ENCODE peak calls at places on chromosomes 4 and X, in eight cellular contexts. One of them, this sample, is unnamed.

GRCh38 chr4:25676221-25676620 is 20.6 kb downstream of the SLC34A2 start:
- DNase-seq in fibroblast of mammary gland: no peak
- DNase-seq in left ventricle myocardium inferior: no peak
- DNase-seq in thyroid gland: no peak
- DNase-seq in mucosa of descending colon: no peak
- DNase-seq in pancreas: no peak
- DNase-seq in AG10803: no peak
- DNase-seq in HCT116: no peak
- DNase-seq in this sample: no peak

GRCh38 chr4:168496834-168497233 is at the start of gene PALLD:
- DNase-seq in AG10803: peak
- DNase-seq in mucosa of descending colon: no peak
- DNase-seq in pancreas: no peak
- DNase-seq in thyroid gland: no peak
- DNase-seq in left ventricle myocardium inferior: peak
- DNase-seq in fibroblast of mammary gland: peak
- DNase-seq in HCT116: no peak
- DNase-seq in this sample: no peak

GRCh38 chrX:10015711-10016515 is 48.8 kb downstream of the CLDN34 start:
- DNase-seq in fibroblast of mammary gland: no peak
- DNase-seq in left ventricle myocardium inferior: peak
- DNase-seq in thyroid gland: peak
- DNase-seq in HCT116: no peak
- DNase-seq in mucosa of descending colon: peak
- DNase-seq in AG10803: peak
- DNase-seq in pancreas: peak
- DNase-seq in this sample: peak

GRCh38 chrX:49249616-49250015 is 14.3 kb downstream of the CCDC22 start:
- DNase-seq in thyroid gland: no peak
- DNase-seq in fibroblast of mammary gland: no peak
- DNase-seq in AG10803: no peak
- DNase-seq in left ventricle myocardium inferior: no peak
- DNase-seq in pancreas: no peak
- DNase-seq in mucosa of descending colon: no peak
- DNase-seq in HCT116: no peak
- DNase-seq in this sample: no peak

GRCh38 chr4:6031831-6032230 is 13.6 kb upstream of the C4orf50 start:
- DNase-seq in thyroid gland: peak
- DNase-seq in AG10803: no peak
- DNase-seq in mucosa of descending colon: no peak
- DNase-seq in pancreas: no peak
- DNase-seq in HCT116: no peak
- DNase-seq in left ventricle myocardium inferior: no peak
- DNase-seq in fibroblast of mammary gland: no peak
- DNase-seq in this sample: no peak

GRCh38 chr4:79576480-79576803 is 168.4 kb upstream of the GK2 start:
- DNase-seq in pancreas: no peak
- DNase-seq in AG10803: peak
- DNase-seq in HCT116: no peak
- DNase-seq in left ventricle myocardium inferior: no peak
- DNase-seq in thyroid gland: no peak
- DNase-seq in mucosa of descending colon: no peak
- DNase-seq in fibroblast of mammary gland: peak
- DNase-seq in this sample: peak

GRCh38 chr4:82823062-82823461 is 24.5 kb upstream of the SCD5 start:
- DNase-seq in AG10803: peak
- DNase-seq in pancreas: no peak
- DNase-seq in mucosa of descending colon: no peak
- DNase-seq in HCT116: no peak
- DNase-seq in fibroblast of mammary gland: peak
- DNase-seq in thyroid gland: no peak
- DNase-seq in left ventricle myocardium inferior: no peak
- DNase-seq in this sample: no peak

GRCh38 chrX:71210829-71211228 is 12.2 kb upstream of the GJB1 start:
- DNase-seq in pancreas: no peak
- DNase-seq in left ventricle myocardium inferior: no peak
- DNase-seq in mucosa of descending colon: no peak
- DNase-seq in HCT116: no peak
- DNase-seq in thyroid gland: no peak
- DNase-seq in AG10803: peak
- DNase-seq in fibroblast of mammary gland: peak
- DNase-seq in this sample: no peak

GRCh38 chr4:55733874-55734437 is 85.6 kb upstream of the EXOC1L start:
- DNase-seq in AG10803: peak
- DNase-seq in thyroid gland: peak
- DNase-seq in left ventricle myocardium inferior: peak
- DNase-seq in mucosa of descending colon: peak
- DNase-seq in fibroblast of mammary gland: peak
- DNase-seq in pancreas: peak
- DNase-seq in HCT116: peak
- DNase-seq in this sample: no peak

GRCh38 chr4:151321586-151321985 is 3.8 kb downstream of the SH3D19 start:
- DNase-seq in AG10803: no peak
- DNase-seq in fibroblast of mammary gland: no peak
- DNase-seq in thyroid gland: no peak
- DNase-seq in mucosa of descending colon: no peak
- DNase-seq in HCT116: no peak
- DNase-seq in left ventricle myocardium inferior: no peak
- DNase-seq in pancreas: no peak
- DNase-seq in this sample: no peak

GRCh38 chrX:149043401-149043800 is 461.7 kb downstream of the IDS start:
- DNase-seq in AG10803: no peak
- DNase-seq in left ventricle myocardium inferior: no peak
- DNase-seq in mucosa of descending colon: no peak
- DNase-seq in thyroid gland: no peak
- DNase-seq in fibroblast of mammary gland: no peak
- DNase-seq in HCT116: no peak
- DNase-seq in pancreas: no peak
- DNase-seq in this sample: no peak

GRCh38 chrX:97616883-97617510 is 733.3 kb downstream of the RPA4 start:
- DNase-seq in pancreas: no peak
- DNase-seq in fibroblast of mammary gland: peak
- DNase-seq in thyroid gland: no peak
- DNase-seq in AG10803: peak
- DNase-seq in left ventricle myocardium inferior: no peak
- DNase-seq in mucosa of descending colon: no peak
- DNase-seq in HCT116: peak
- DNase-seq in this sample: peak

GRCh38 chr4:176841730-176842129 is 49.0 kb upstream of the VEGFC start:
- DNase-seq in thyroid gland: no peak
- DNase-seq in mucosa of descending colon: no peak
- DNase-seq in left ventricle myocardium inferior: no peak
- DNase-seq in pancreas: no peak
- DNase-seq in fibroblast of mammary gland: peak
- DNase-seq in HCT116: no peak
- DNase-seq in AG10803: peak
- DNase-seq in this sample: no peak

GRCh38 chrX:67648361-67648760 is 104.5 kb downstream of the AR start:
- DNase-seq in pancreas: no peak
- DNase-seq in left ventricle myocardium inferior: no peak
- DNase-seq in mucosa of descending colon: no peak
- DNase-seq in thyroid gland: no peak
- DNase-seq in HCT116: no peak
- DNase-seq in fibroblast of mammary gland: no peak
- DNase-seq in AG10803: no peak
- DNase-seq in this sample: no peak

GRCh38 chr4:7183780-7184460 is 8.4 kb upstream of the SORCS2 start:
- DNase-seq in thyroid gland: no peak
- DNase-seq in pancreas: no peak
- DNase-seq in mucosa of descending colon: no peak
- DNase-seq in AG10803: no peak
- DNase-seq in HCT116: no peak
- DNase-seq in left ventricle myocardium inferior: no peak
- DNase-seq in fibroblast of mammary gland: no peak
- DNase-seq in this sample: no peak

GRCh38 chr4:17934286-17934685 is 87.3 kb downstream of the LCORL start:
- DNase-seq in HCT116: no peak
- DNase-seq in pancreas: no peak
- DNase-seq in AG10803: no peak
- DNase-seq in mucosa of descending colon: no peak
- DNase-seq in fibroblast of mammary gland: peak
- DNase-seq in thyroid gland: no peak
- DNase-seq in left ventricle myocardium inferior: no peak
- DNase-seq in this sample: no peak
- TF ChIP-seq CTCF in HCT116: no peak
- TF ChIP-seq CTCF in pancreas: no peak
- TF ChIP-seq CTCF in AG10803: peak
- TF ChIP-seq CTCF in mucosa of descending colon: no peak
- TF ChIP-seq CTCF in fibroblast of mammary gland: peak
- TF ChIP-seq CTCF in thyroid gland: no peak
- TF ChIP-seq CTCF in left ventricle myocardium inferior: no peak
- TF ChIP-seq CTCF in this sample: no peak

GRCh38 chr4:76984127-76984526 is 34.6 kb downstream of the SEPTIN11 start:
- DNase-seq in fibroblast of mammary gland: peak
- DNase-seq in left ventricle myocardium inferior: no peak
- DNase-seq in HCT116: no peak
- DNase-seq in mucosa of descending colon: no peak
- DNase-seq in thyroid gland: no peak
- DNase-seq in pancreas: no peak
- DNase-seq in AG10803: peak
- DNase-seq in this sample: peak
- H3K4me3 ChIP-seq in fibroblast of mammary gland: no peak
- H3K4me3 ChIP-seq in left ventricle myocardium inferior: no peak
- H3K4me3 ChIP-seq in HCT116: no peak
- H3K4me3 ChIP-seq in mucosa of descending colon: no peak
- H3K4me3 ChIP-seq in thyroid gland: no peak
- H3K4me3 ChIP-seq in pancreas: no peak
- H3K4me3 ChIP-seq in AG10803: peak
- H3K4me3 ChIP-seq in this sample: no peak

GRCh38 chr4:155944516-155944915 is 9.2 kb downstream of the CTSO start:
- DNase-seq in pancreas: no peak
- DNase-seq in mucosa of descending colon: no peak
- DNase-seq in AG10803: peak
- DNase-seq in left ventricle myocardium inferior: no peak
- DNase-seq in HCT116: no peak
- DNase-seq in fibroblast of mammary gland: peak
- DNase-seq in thyroid gland: no peak
- DNase-seq in this sample: no peak
- TF ChIP-seq CTCF in pancreas: no peak
- TF ChIP-seq CTCF in mucosa of descending colon: no peak
- TF ChIP-seq CTCF in AG10803: no peak
- TF ChIP-seq CTCF in left ventricle myocardium inferior: no peak
- TF ChIP-seq CTCF in HCT116: no peak
- TF ChIP-seq CTCF in fibroblast of mammary gland: no peak
- TF ChIP-seq CTCF in thyroid gland: no peak
- TF ChIP-seq CTCF in this sample: no peak

GRCh38 chr4:125511715-125512114 is 197.0 kb downstream of the FAT4 start:
- DNase-seq in fibroblast of mammary gland: no peak
- DNase-seq in AG10803: no peak
- DNase-seq in mucosa of descending colon: no peak
- DNase-seq in left ventricle myocardium inferior: no peak
- DNase-seq in thyroid gland: no peak
- DNase-seq in pancreas: no peak
- DNase-seq in HCT116: no peak
- DNase-seq in this sample: no peak
- H3K4me3 ChIP-seq in fibroblast of mammary gland: no peak
- H3K4me3 ChIP-seq in AG10803: no peak
- H3K4me3 ChIP-seq in mucosa of descending colon: no peak
- H3K4me3 ChIP-seq in left ventricle myocardium inferior: no peak
- H3K4me3 ChIP-seq in thyroid gland: no peak
- H3K4me3 ChIP-seq in pancreas: no peak
- H3K4me3 ChIP-seq in HCT116: no peak
- H3K4me3 ChIP-seq in this sample: no peak

GRCh38 chr4:182478475-182478874 is 235.3 kb downstream of the TENM3 start:
- DNase-seq in pancreas: no peak
- DNase-seq in AG10803: peak
- DNase-seq in left ventricle myocardium inferior: no peak
- DNase-seq in fibroblast of mammary gland: peak
- DNase-seq in thyroid gland: no peak
- DNase-seq in mucosa of descending colon: no peak
- DNase-seq in HCT116: peak
- DNase-seq in this sample: peak
- TF ChIP-seq CTCF in pancreas: peak
- TF ChIP-seq CTCF in AG10803: peak
- TF ChIP-seq CTCF in left ventricle myocardium inferior: peak
- TF ChIP-seq CTCF in fibroblast of mammary gland: peak
- TF ChIP-seq CTCF in thyroid gland: peak
- TF ChIP-seq CTCF in mucosa of descending colon: no peak
- TF ChIP-seq CTCF in HCT116: peak
- TF ChIP-seq CTCF in this sample: peak